ENCODE peak calls at places on chromosomes 1 and 21, in eight cellular contexts. One of them, this sample, is unnamed.
A peak's percentile ranks its signal among the peaks of the same experiment; 100 is the strongest.

GRCh38 chr1:61183471-61184034 is 101.2 kb downstream of the NFIA start:
- DNase-seq in psoas muscle: no peak
- DNase-seq in heart right ventricle: peak; percentile 29
- DNase-seq in Calu3: no peak
- DNase-seq in MCF 10A: no peak
- DNase-seq in fibroblast of lung: peak; percentile 78
- DNase-seq in endothelial cell of umbilical vein: peak; percentile 93
- DNase-seq in upper lobe of right lung: no peak
- DNase-seq in this sample: peak; percentile 38

GRCh38 chr1:21751281-21751680 is 31.7 kb downstream of the USP48 start:
- DNase-seq in psoas muscle: no peak
- DNase-seq in heart right ventricle: no peak
- DNase-seq in Calu3: no peak
- DNase-seq in MCF 10A: no peak
- DNase-seq in fibroblast of lung: no peak
- DNase-seq in endothelial cell of umbilical vein: no peak
- DNase-seq in upper lobe of right lung: no peak
- DNase-seq in this sample: no peak

GRCh38 chr1:3463013-3463385 is 8.5 kb downstream of the ARHGEF16 start:
- DNase-seq in psoas muscle: peak; percentile 6
- DNase-seq in heart right ventricle: peak; percentile 12
- DNase-seq in Calu3: no peak
- DNase-seq in MCF 10A: no peak
- DNase-seq in fibroblast of lung: no peak
- DNase-seq in endothelial cell of umbilical vein: no peak
- DNase-seq in upper lobe of right lung: peak; percentile 60
- DNase-seq in this sample: no peak

GRCh38 chr1:236685205-236685916 is 938 bp upstream of the ACTN2 start:
- DNase-seq in psoas muscle: peak; percentile 19
- DNase-seq in heart right ventricle: no peak
- DNase-seq in Calu3: no peak
- DNase-seq in MCF 10A: no peak
- DNase-seq in fibroblast of lung: no peak
- DNase-seq in endothelial cell of umbilical vein: no peak
- DNase-seq in upper lobe of right lung: no peak
- DNase-seq in this sample: no peak

GRCh38 chr1:118960026-118960561 is 28.0 kb downstream of the TBX15 start:
- DNase-seq in psoas muscle: no peak
- DNase-seq in heart right ventricle: no peak
- DNase-seq in Calu3: peak; percentile 45
- DNase-seq in MCF 10A: no peak
- DNase-seq in fibroblast of lung: no peak
- DNase-seq in endothelial cell of umbilical vein: no peak
- DNase-seq in upper lobe of right lung: no peak
- DNase-seq in this sample: no peak

GRCh38 chr1:159055181-159055621 is 21.4 kb downstream of the AIM2 start:
- DNase-seq in psoas muscle: no peak
- DNase-seq in heart right ventricle: no peak
- DNase-seq in Calu3: no peak
- DNase-seq in MCF 10A: no peak
- DNase-seq in fibroblast of lung: no peak
- DNase-seq in endothelial cell of umbilical vein: no peak
- DNase-seq in upper lobe of right lung: no peak
- DNase-seq in this sample: no peak

GRCh38 chr1:202016022-202016624 is 5.7 kb downstream of the ELF3 start:
- DNase-seq in psoas muscle: no peak
- DNase-seq in heart right ventricle: no peak
- DNase-seq in Calu3: peak; percentile 28
- DNase-seq in MCF 10A: no peak
- DNase-seq in fibroblast of lung: peak; percentile 71
- DNase-seq in endothelial cell of umbilical vein: no peak
- DNase-seq in upper lobe of right lung: no peak
- DNase-seq in this sample: no peak

GRCh38 chr1:199706826-199707606 is 320.5 kb upstream of the NR5A2 start:
- DNase-seq in psoas muscle: no peak
- DNase-seq in heart right ventricle: no peak
- DNase-seq in Calu3: no peak
- DNase-seq in MCF 10A: no peak
- DNase-seq in fibroblast of lung: no peak
- DNase-seq in endothelial cell of umbilical vein: no peak
- DNase-seq in upper lobe of right lung: no peak
- DNase-seq in this sample: no peak

GRCh38 chr1:168506204-168506819 is 37.5 kb downstream of the XCL2 start:
- DNase-seq in psoas muscle: no peak
- DNase-seq in heart right ventricle: no peak
- DNase-seq in Calu3: no peak
- DNase-seq in MCF 10A: peak; percentile 70
- DNase-seq in fibroblast of lung: peak; percentile 50
- DNase-seq in endothelial cell of umbilical vein: no peak
- DNase-seq in upper lobe of right lung: no peak
- DNase-seq in this sample: no peak

GRCh38 chr1:32933742-32934322 is 30.8 kb downstream of the RNF19B start:
- DNase-seq in psoas muscle: no peak
- DNase-seq in heart right ventricle: no peak
- DNase-seq in Calu3: peak; percentile 43
- DNase-seq in MCF 10A: peak; percentile 47
- DNase-seq in fibroblast of lung: peak; percentile 18
- DNase-seq in endothelial cell of umbilical vein: peak; percentile 95
- DNase-seq in upper lobe of right lung: no peak
- DNase-seq in this sample: peak; percentile 32

GRCh38 chr21:32298658-32299081 is at the start of gene MRAP:
- DNase-seq in psoas muscle: no peak
- DNase-seq in heart right ventricle: no peak
- DNase-seq in Calu3: no peak
- DNase-seq in MCF 10A: no peak
- DNase-seq in fibroblast of lung: no peak
- DNase-seq in endothelial cell of umbilical vein: no peak
- DNase-seq in upper lobe of right lung: no peak
- DNase-seq in this sample: no peak

GRCh38 chr1:46646331-46646730 is 21.8 kb downstream of the ATPAF1 start:
- DNase-seq in psoas muscle: no peak
- DNase-seq in heart right ventricle: no peak
- DNase-seq in Calu3: no peak
- DNase-seq in MCF 10A: no peak
- DNase-seq in fibroblast of lung: no peak
- DNase-seq in endothelial cell of umbilical vein: no peak
- DNase-seq in upper lobe of right lung: no peak
- DNase-seq in this sample: no peak
- TF ChIP-seq CTCF in psoas muscle: no peak
- TF ChIP-seq CTCF in heart right ventricle: no peak
- TF ChIP-seq CTCF in Calu3: no peak
- TF ChIP-seq CTCF in MCF 10A: no peak
- TF ChIP-seq CTCF in fibroblast of lung: no peak
- TF ChIP-seq CTCF in endothelial cell of umbilical vein: no peak
- TF ChIP-seq CTCF in upper lobe of right lung: no peak
- TF ChIP-seq CTCF in this sample: no peak

GRCh38 chr1:68160021-68160420 is 72.3 kb downstream of the WLS start:
- DNase-seq in psoas muscle: no peak
- DNase-seq in heart right ventricle: no peak
- DNase-seq in Calu3: no peak
- DNase-seq in MCF 10A: no peak
- DNase-seq in fibroblast of lung: no peak
- DNase-seq in endothelial cell of umbilical vein: no peak
- DNase-seq in upper lobe of right lung: no peak
- DNase-seq in this sample: no peak

GRCh38 chr1:68165665-68166064 is 66.7 kb downstream of the WLS start:
- DNase-seq in psoas muscle: no peak
- DNase-seq in heart right ventricle: no peak
- DNase-seq in Calu3: no peak
- DNase-seq in MCF 10A: no peak
- DNase-seq in fibroblast of lung: no peak
- DNase-seq in endothelial cell of umbilical vein: no peak
- DNase-seq in upper lobe of right lung: no peak
- DNase-seq in this sample: no peak

GRCh38 chr1:68163220-68163619 is 69.1 kb downstream of the WLS start:
- DNase-seq in psoas muscle: no peak
- DNase-seq in heart right ventricle: no peak
- DNase-seq in Calu3: no peak
- DNase-seq in MCF 10A: no peak
- DNase-seq in fibroblast of lung: no peak
- DNase-seq in endothelial cell of umbilical vein: no peak
- DNase-seq in upper lobe of right lung: no peak
- DNase-seq in this sample: no peak

GRCh38 chr1:68164970-68165369 is 67.4 kb downstream of the WLS start:
- DNase-seq in psoas muscle: no peak
- DNase-seq in heart right ventricle: no peak
- DNase-seq in Calu3: no peak
- DNase-seq in MCF 10A: no peak
- DNase-seq in fibroblast of lung: no peak
- DNase-seq in endothelial cell of umbilical vein: no peak
- DNase-seq in upper lobe of right lung: no peak
- DNase-seq in this sample: no peak

GRCh38 chr1:68162761-68163160 is 69.6 kb downstream of the WLS start:
- DNase-seq in psoas muscle: no peak
- DNase-seq in heart right ventricle: no peak
- DNase-seq in Calu3: no peak
- DNase-seq in MCF 10A: no peak
- DNase-seq in fibroblast of lung: no peak
- DNase-seq in endothelial cell of umbilical vein: no peak
- DNase-seq in upper lobe of right lung: no peak
- DNase-seq in this sample: no peak
- TF ChIP-seq CTCF in psoas muscle: no peak
- TF ChIP-seq CTCF in heart right ventricle: no peak
- TF ChIP-seq CTCF in Calu3: no peak
- TF ChIP-seq CTCF in MCF 10A: no peak
- TF ChIP-seq CTCF in fibroblast of lung: peak; percentile 26
- TF ChIP-seq CTCF in endothelial cell of umbilical vein: peak; percentile 25
- TF ChIP-seq CTCF in upper lobe of right lung: peak; percentile 20
- TF ChIP-seq CTCF in this sample: no peak

GRCh38 chr21:36147891-36148290 is 8.7 kb upstream of the DOP1B start:
- DNase-seq in psoas muscle: no peak
- DNase-seq in heart right ventricle: no peak
- DNase-seq in Calu3: no peak
- DNase-seq in MCF 10A: no peak
- DNase-seq in fibroblast of lung: no peak
- DNase-seq in endothelial cell of umbilical vein: no peak
- DNase-seq in upper lobe of right lung: no peak
- DNase-seq in this sample: no peak

GRCh38 chr21:36150192-36150711 is 6.4 kb upstream of the DOP1B start:
- DNase-seq in psoas muscle: peak; percentile 27
- DNase-seq in heart right ventricle: no peak
- DNase-seq in Calu3: no peak
- DNase-seq in MCF 10A: no peak
- DNase-seq in fibroblast of lung: peak; percentile 58
- DNase-seq in endothelial cell of umbilical vein: peak; percentile 40
- DNase-seq in upper lobe of right lung: no peak
- DNase-seq in this sample: no peak

GRCh38 chr21:36145259-36145658 is 10.4 kb downstream of the CBR3 start:
- DNase-seq in psoas muscle: no peak
- DNase-seq in heart right ventricle: no peak
- DNase-seq in Calu3: no peak
- DNase-seq in MCF 10A: no peak
- DNase-seq in fibroblast of lung: no peak
- DNase-seq in endothelial cell of umbilical vein: no peak
- DNase-seq in upper lobe of right lung: no peak
- DNase-seq in this sample: no peak

GRCh38 chr21:36149788-36150187 is 6.8 kb upstream of the DOP1B start:
- DNase-seq in psoas muscle: no peak
- DNase-seq in heart right ventricle: no peak
- DNase-seq in Calu3: no peak
- DNase-seq in MCF 10A: no peak
- DNase-seq in fibroblast of lung: no peak
- DNase-seq in endothelial cell of umbilical vein: no peak
- DNase-seq in upper lobe of right lung: peak; percentile 77
- DNase-seq in this sample: no peak

DNA sequence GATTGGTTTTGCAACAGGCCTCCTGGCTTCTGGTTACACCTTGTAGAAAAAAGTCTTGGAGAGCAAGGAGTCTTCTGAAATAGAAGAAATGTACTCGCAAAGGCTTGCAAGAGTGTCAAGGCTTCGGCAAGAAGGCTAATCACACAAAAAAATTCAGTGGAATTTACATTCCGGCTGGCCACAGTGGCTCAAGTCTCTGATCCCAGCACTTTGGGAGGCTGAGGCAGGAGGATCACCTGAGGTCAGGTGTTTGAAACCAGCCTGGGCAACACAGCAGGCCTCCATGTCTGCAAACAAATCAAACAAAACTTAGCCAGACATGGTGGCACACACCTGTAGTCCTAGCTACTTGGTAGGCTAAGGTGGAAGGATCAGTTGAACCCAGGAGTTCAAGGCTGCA is 7.7 kb upstream of the DOP1B start:
- DNase-seq in psoas muscle: no peak
- DNase-seq in heart right ventricle: no peak
- DNase-seq in Calu3: no peak
- DNase-seq in MCF 10A: no peak
- DNase-seq in fibroblast of lung: no peak
- DNase-seq in endothelial cell of umbilical vein: no peak
- DNase-seq in upper lobe of right lung: no peak
- DNase-seq in this sample: no peak
- TF ChIP-seq CTCF in psoas muscle: no peak
- TF ChIP-seq CTCF in heart right ventricle: no peak
- TF ChIP-seq CTCF in Calu3: no peak
- TF ChIP-seq CTCF in MCF 10A: no peak
- TF ChIP-seq CTCF in fibroblast of lung: no peak
- TF ChIP-seq CTCF in endothelial cell of umbilical vein: no peak
- TF ChIP-seq CTCF in upper lobe of right lung: no peak
- TF ChIP-seq CTCF in this sample: no peak

GRCh38 chr21:39373634-39374033 is 24.7 kb upstream of the HMGN1 start:
- DNase-seq in psoas muscle: no peak
- DNase-seq in heart right ventricle: no peak
- DNase-seq in Calu3: no peak
- DNase-seq in MCF 10A: peak; percentile 39
- DNase-seq in fibroblast of lung: peak; percentile 36
- DNase-seq in endothelial cell of umbilical vein: peak; percentile 36
- DNase-seq in upper lobe of right lung: no peak
- DNase-seq in this sample: no peak
- TF ChIP-seq CTCF in psoas muscle: peak; percentile 8
- TF ChIP-seq CTCF in heart right ventricle: peak; percentile 11
- TF ChIP-seq CTCF in Calu3: no peak
- TF ChIP-seq CTCF in MCF 10A: peak; percentile 32
- TF ChIP-seq CTCF in fibroblast of lung: peak; percentile 21
- TF ChIP-seq CTCF in endothelial cell of umbilical vein: peak; percentile 34
- TF ChIP-seq CTCF in upper lobe of right lung: peak; percentile 10
- TF ChIP-seq CTCF in this sample: no peak

This sample was measured in tibial nerve.